ENCODE peak calls at places on chromosomes 13 and 19, in six cellular contexts. Z, I, P, E, C and U are unnamed samples.

GRCh38 chr13:97911311-97912138 is 42.0 kb upstream of the IPO5 start:
- DNase-seq in Z (peak; percentile 54), I (no peak), P (peak; percentile 59), C (no peak), E (no peak), U (peak; percentile 46)

GRCh38 chr13:93673885-93674284 is 447.3 kb downstream of the GPC6 start:
- DNase-seq in P (no peak), Z (no peak), E (no peak), I (no peak), C (no peak), U (no peak)

GRCh38 chr19:44202470-44202869 is 9.9 kb upstream of the ZNF227 start:
- DNase-seq in I (no peak), E (no peak), Z (peak; percentile 54), P (no peak), C (no peak), U (peak; percentile 71)

GRCh38 chr19:45402469-45403070 is 2.3 kb downstream of the PPP1R13L start:
- DNase-seq in Z (peak; percentile 44), E (no peak), I (peak; percentile 69), C (peak; percentile 59), P (no peak), U (peak; percentile 83)

GRCh38 chr13:27644302-27644701 is 22.6 kb downstream of the POLR1D start:
- DNase-seq in E (no peak), P (peak; percentile 35), Z (peak; percentile 92), C (no peak), I (no peak), U (peak; percentile 2)

GRCh38 chr19:47598407-47599349 is 10.3 kb upstream of the BICRA start:
- DNase-seq in Z (peak; percentile 95), P (peak; percentile 94), E (no peak), I (no peak), C (no peak), U (peak; percentile 97)

GRCh38 chr19:55209430-55210119 is at the start of gene PTPRH:
- DNase-seq in P (peak; percentile 55), E (no peak), C (no peak), I (no peak), Z (no peak), U (no peak)

GRCh38 chr13:24215732-24216131 is 55.2 kb downstream of the SPATA13 start:
- DNase-seq in Z (peak; percentile 58), P (peak; percentile 37), E (no peak), C (no peak), I (no peak), U (no peak)

GRCh38 chr13:103161476-103161875 is 95.3 kb upstream of the SLC10A2 start:
- DNase-seq in Z (no peak), C (no peak), P (no peak), I (no peak), E (no peak), U (no peak)

GRCh38 chr13:44710576-44710975 is 134.4 kb upstream of the TSC22D1 start:
- DNase-seq in P (peak; percentile 89), E (no peak), Z (peak; percentile 81), I (no peak), C (no peak), U (peak; percentile 90)

GRCh38 chr13:63048648-63049047 is 1633.0 kb upstream of the PCDH20 start:
- DNase-seq in Z (no peak), P (peak; percentile 12), I (no peak), E (no peak), C (no peak), U (peak; percentile 14)

GRCh38 chr13:111187879-111188643 is 73.0 kb downstream of the ARHGEF7 start:
- DNase-seq in E (no peak), Z (no peak), P (peak; percentile 58), I (no peak), C (no peak), U (peak; percentile 63)

GRCh38 chr13:38980628-38981078 is 10.0 kb downstream of the STOML3 start:
- DNase-seq in P (no peak), Z (peak; percentile 3), I (no peak), E (no peak), C (no peak), U (no peak)

GRCh38 chr19:39297931-39298634 is 1.9 kb downstream of the IFNL1 start:
- DNase-seq in I (peak; percentile 55), E (no peak), Z (no peak), C (no peak), P (no peak), U (no peak)

GRCh38 chr13:48393698-48394085 is 19.2 kb downstream of the LPAR6 start:
- DNase-seq in P (no peak), Z (peak; percentile 66), C (no peak), E (no peak), I (no peak), U (no peak)

GRCh38 chr13:77876176-77876575 is 42.5 kb downstream of the EDNRB start:
- DNase-seq in P (no peak), C (no peak), Z (peak; percentile 46), I (no peak), E (no peak), U (no peak)

GRCh38 chr13:107884564-107884963 is 330.8 kb downstream of the LIG4 start:
- DNase-seq in C (no peak), E (no peak), Z (no peak), P (no peak), I (no peak), U (no peak)

GRCh38 chr19:28569132-28570114 is 643.5 kb downstream of the UQCRFS1 start:
- DNase-seq in C (no peak), P (no peak), Z (no peak), I (no peak), E (no peak), U (no peak)

GRCh38 chr19:31350693-31351211 is 1.5 kb upstream of the TSHZ3 start:
- DNase-seq in Z (peak; percentile 57), C (peak; percentile 41), I (peak; percentile 59), E (peak; percentile 77), P (peak; percentile 22), U (no peak)

GRCh38 chr13:24096659-24097058 is 63.9 kb upstream of the SPATA13 start:
- DNase-seq in E (no peak), C (no peak), Z (no peak), I (no peak), P (no peak), U (no peak)

GRCh38 chr13:53311561-53311960 is 282.9 kb downstream of the OLFM4 start:
- DNase-seq in E (no peak), Z (no peak), C (no peak), P (no peak), I (no peak), U (no peak)

GRCh38 chr19:10868872-10869547 is 2.3 kb upstream of the CARM1 start:
- DNase-seq in I (no peak), E (no peak), Z (no peak), P (no peak), C (no peak), U (no peak)

GRCh38 chr13:59318320-59318930 is 845.3 kb downstream of the DIAPH3 start:
- DNase-seq in P (peak; percentile 65), E (peak; percentile 30), C (peak; percentile 88), Z (peak; percentile 37), I (no peak), U (peak; percentile 86)

GRCh38 chr13:37651891-37652290 is 53.3 kb upstream of the POSTN start:
- DNase-seq in E (no peak), C (no peak), P (peak; percentile 45), I (no peak), Z (no peak), U (no peak)

GRCh38 chr19:1161716-1162115 is 12.4 kb downstream of the SBNO2 start:
- DNase-seq in C (no peak), I (peak; percentile 88), Z (no peak), E (no peak), P (no peak), U (peak; percentile 95)

GRCh38 chr19:4495471-4495870 is 22.8 kb downstream of the PLIN4 start:
- DNase-seq in Z (no peak), I (no peak), C (no peak), P (no peak), E (no peak), U (peak; percentile 62)
- TF ChIP-seq CTCF in Z (no peak), I (no peak), C (no peak), P (peak; percentile 46), E (no peak), U (peak; percentile 78)

GRCh38 chr13:30256713-30257432 is 50.5 kb downstream of the KATNAL1 start:
- DNase-seq in Z (peak; percentile 43), C (no peak), E (no peak), I (no peak), P (no peak), U (peak; percentile 5)

GRCh38 chr13:30257433-30258099 is 49.8 kb downstream of the KATNAL1 start:
- DNase-seq in E (no peak), Z (peak; percentile 13), C (peak; percentile 5), I (no peak), P (no peak), U (no peak)

GRCh38 chr13:30253830-30254229 is 53.5 kb downstream of the KATNAL1 start:
- DNase-seq in P (no peak), C (no peak), Z (no peak), E (no peak), I (no peak), U (no peak)

DNA sequence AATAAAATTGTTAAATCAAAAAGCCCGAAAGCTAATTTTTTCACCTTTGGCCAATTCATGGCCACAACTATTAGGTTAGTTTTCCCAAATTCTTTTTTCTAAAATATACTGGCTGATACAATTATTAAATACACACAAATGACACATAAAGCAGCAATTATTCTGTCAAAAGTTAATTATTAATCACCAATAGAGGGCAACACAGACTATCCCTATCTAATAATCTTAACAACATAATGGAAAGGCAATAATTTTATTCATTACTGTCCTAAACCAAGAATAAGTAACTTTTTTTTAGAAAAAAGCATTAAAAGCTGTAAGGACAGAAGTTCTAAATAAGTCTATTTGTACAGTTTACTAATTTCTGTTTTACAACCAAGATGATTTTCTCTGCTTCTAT is 51.7 kb downstream of the KATNAL1 start:
- DNase-seq in C (no peak), Z (no peak), E (no peak), I (no peak), P (no peak), U (no peak)
- TF ChIP-seq CTCF in C (no peak), Z (peak; percentile 30), E (peak; percentile 13), I (peak; percentile 18), P (peak; percentile 28), U (peak; percentile 16)

GRCh38 chr19:40594657-40595077 is 6.5 kb upstream of the LTBP4 start:
- DNase-seq in I (no peak), P (peak; percentile 39), C (no peak), E (no peak), Z (no peak), U (peak; percentile 61)
- TF ChIP-seq CTCF in I (no peak), P (no peak), C (no peak), E (no peak), Z (peak; percentile 24), U (no peak)

GRCh38 chr19:53365899-53366493 is 491 bp downstream of the ZNF525 start:
- DNase-seq in E (no peak), P (peak; percentile 50), Z (peak; percentile 15), I (peak; percentile 46), C (peak; percentile 6), U (peak; percentile 42)

DNA sequence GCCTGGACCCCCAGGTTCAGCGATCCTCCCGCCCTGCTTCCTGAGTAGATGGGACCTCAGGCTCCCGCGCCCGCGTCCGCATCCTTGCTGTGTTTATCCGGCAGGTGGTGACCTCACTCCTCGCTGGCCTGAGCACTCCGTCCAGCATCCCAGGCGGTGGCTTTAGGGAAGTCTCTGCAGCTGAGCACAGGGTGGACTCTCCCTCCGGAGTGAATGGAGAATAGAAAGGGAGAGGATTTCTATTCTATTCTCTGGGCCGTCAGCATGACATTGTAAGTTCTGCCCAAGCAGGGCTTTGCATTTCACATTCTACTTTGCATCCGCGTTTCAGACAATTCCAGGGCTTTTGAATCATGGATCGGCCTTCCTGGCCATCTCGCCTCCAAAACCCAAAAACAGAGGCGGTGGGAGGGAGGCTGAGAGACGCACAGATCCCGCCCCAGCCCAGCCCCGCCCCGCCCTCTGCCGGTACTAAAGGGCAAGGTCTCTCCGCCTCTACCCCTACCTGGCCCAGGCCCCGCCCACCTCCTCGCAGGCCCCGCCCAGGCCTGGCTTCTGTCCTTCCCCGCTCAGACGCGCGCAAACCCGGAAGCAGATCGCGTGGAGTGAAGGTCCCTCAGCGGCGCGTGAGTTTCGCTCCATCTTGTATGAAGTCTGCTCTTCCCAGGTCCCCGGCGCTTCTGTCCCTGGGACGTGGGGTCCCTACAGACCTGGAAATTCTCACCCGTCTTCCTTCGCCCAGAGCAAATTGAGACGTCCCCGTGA is at the start of gene ZNF525:
- DNase-seq in Z (peak; percentile 58), E (peak; percentile 94), C (peak; percentile 72), I (peak; percentile 95), P (peak; percentile 95), U (peak; percentile 90)
- TF ChIP-seq CTCF in Z (no peak), E (no peak), C (peak; percentile 48), I (peak; percentile 33), P (peak; percentile 50), U (peak; percentile 35)